ENCODE peak calls at places on chromosomes 3 and 15, in six cellular contexts. S, E, F, D, Z and A are unnamed samples.

GRCh38 chr3:148990211-148990610 is 1.1 kb upstream of the GYG1 start:
- DNase-seq in D (no peak), S (no peak), Z (no peak), F (no peak), E (peak), A (no peak)

GRCh38 chr3:11803977-11804903 is 42.4 kb downstream of the TAMM41 start:
- DNase-seq in F (peak), S (peak), E (peak), D (peak), Z (peak), A (peak)

GRCh38 chr3:29705906-29706507 is 425.1 kb downstream of the RBMS3 start:
- DNase-seq in F (no peak), E (no peak), Z (no peak), D (no peak), S (no peak), A (no peak)

GRCh38 chr15:66834863-66835557 is 133.0 kb downstream of the SMAD6 start:
- DNase-seq in Z (no peak), F (no peak), D (no peak), E (no peak), S (no peak), A (no peak)

GRCh38 chr15:96276438-96277210 is 53.9 kb upstream of the NR2F2 start:
- DNase-seq in S (peak), D (no peak), F (no peak), Z (no peak), E (no peak), A (no peak)

GRCh38 chr3:195183071-195183776 is 87.7 kb downstream of the XXYLT1 start:
- DNase-seq in F (no peak), Z (no peak), S (no peak), E (no peak), D (no peak), A (no peak)

GRCh38 chr3:180684807-180685206 is 5.5 kb upstream of the CCDC39 start:
- DNase-seq in E (no peak), Z (no peak), S (no peak), D (no peak), F (no peak), A (no peak)

GRCh38 chr15:55834331-55834730 is 91.4 kb upstream of the PRTG start:
- DNase-seq in F (no peak), Z (no peak), S (peak), D (no peak), E (no peak), A (no peak)

GRCh38 chr3:20669184-20669583 is 483.2 kb upstream of the SGO1 start:
- DNase-seq in E (no peak), F (no peak), D (peak), Z (no peak), S (peak), A (no peak)

GRCh38 chr3:155805204-155805801 is 775 bp downstream of the C3orf33 start:
- DNase-seq in E (peak), Z (peak), S (peak), D (peak), F (no peak), A (peak)

GRCh38 chr3:45067941-45068340 is 41.8 kb downstream of the CLEC3B start:
- DNase-seq in S (no peak), D (no peak), F (no peak), Z (no peak), E (no peak), A (no peak)

GRCh38 chr3:127072221-127072771 is 89.4 kb downstream of the PLXNA1 start:
- DNase-seq in E (no peak), F (no peak), Z (no peak), D (no peak), S (no peak), A (no peak)

GRCh38 chr3:183385698-183386590 is 42.5 kb downstream of the MCF2L2 start:
- DNase-seq in Z (peak), E (peak), S (peak), F (peak), D (peak), A (peak)

GRCh38 chr15:20358781-20359414 is 182.7 kb downstream of the GOLGA6L6 start:
- DNase-seq in E (no peak), F (no peak), D (no peak), Z (no peak), S (no peak), A (no peak)

GRCh38 chr15:92035961-92036360 is 182.5 kb downstream of the SLCO3A1 start:
- DNase-seq in E (no peak), S (no peak), F (no peak), D (no peak), Z (no peak), A (no peak)

GRCh38 chr3:59456852-59457485 is 407.1 kb upstream of the CFAP20DC start:
- DNase-seq in S (no peak), E (no peak), Z (no peak), F (no peak), D (no peak), A (no peak)

GRCh38 chr15:37032091-37032775 is 68.1 kb downstream of the MEIS2 start:
- DNase-seq in F (no peak), E (peak), Z (no peak), D (no peak), S (no peak), A (no peak)

GRCh38 chr15:89457086-89457485 is 39.3 kb downstream of the RHCG start:
- DNase-seq in S (peak), F (no peak), D (no peak), Z (peak), E (peak), A (no peak)

GRCh38 chr15:62112051-62112450 is 45.3 kb downstream of the C2CD4A start:
- DNase-seq in Z (peak), E (no peak), F (no peak), D (no peak), S (no peak), A (peak)

GRCh38 chr3:108554913-108555571 is 34.2 kb downstream of the CIP2A start:
- DNase-seq in S (no peak), F (no peak), D (no peak), E (no peak), Z (no peak), A (no peak)

GRCh38 chr3:111967071-111967470 is 11.8 kb upstream of the ABHD10 start:
- DNase-seq in E (no peak), Z (no peak), S (no peak), D (no peak), F (no peak), A (no peak)

GRCh38 chr15:37002041-37002689 is 98.2 kb downstream of the MEIS2 start:
- DNase-seq in S (no peak), F (no peak), Z (no peak), E (no peak), D (no peak), A (no peak)

GRCh38 chr3:12227833-12228232 is 61.0 kb upstream of the PPARG start:
- DNase-seq in E (peak), F (no peak), S (peak), Z (peak), D (no peak), A (no peak)

GRCh38 chr3:133488785-133489367 is 84.6 kb upstream of the CDV3 start:
- DNase-seq in F (no peak), S (peak), E (peak), Z (peak), D (peak), A (peak)

GRCh38 chr15:59553879-59554735 is 57.5 kb upstream of the GCNT3 start:
- DNase-seq in S (peak), F (peak), E (no peak), Z (peak), D (no peak), A (peak)

GRCh38 chr15:92899910-92900711 is at the start of gene CHD2:
- DNase-seq in D (peak), S (peak), F (peak), E (peak), Z (peak), A (peak)

GRCh38 chr3:13540332-13540995 is 8.5 kb upstream of the FBLN2 start:
- DNase-seq in Z (no peak), D (no peak), S (peak), E (no peak), F (no peak), A (no peak)

GRCh38 chr15:37880009-37880834 is 54.2 kb upstream of the TMCO5A start:
- DNase-seq in D (peak), E (peak), S (peak), F (peak), Z (peak), A (peak)

GRCh38 chr3:24138876-24139256 is 193.8 kb downstream of the NR1D2 start:
- DNase-seq in F (no peak), D (no peak), S (no peak), Z (no peak), E (no peak), A (no peak)

GRCh38 chr15:59447367-59447766 is 9.4 kb downstream of the FAM81A start:
- DNase-seq in E (peak), Z (no peak), D (no peak), S (no peak), F (no peak), A (no peak)

GRCh38 chr3:74119221-74119620 is 494.5 kb upstream of the PDZRN3 start:
- DNase-seq in F (no peak), S (no peak), D (peak), E (no peak), Z (no peak), A (no peak)

GRCh38 chr15:98898122-98898521 is 109.5 kb downstream of the PGPEP1L start:
- DNase-seq in D (no peak), E (no peak), F (no peak), S (no peak), Z (no peak), A (no peak)

GRCh38 chr3:76683256-76683655 is 356.6 kb upstream of the ROBO2 start:
- DNase-seq in D (no peak), E (no peak), F (no peak), Z (no peak), S (no peak), A (no peak)

GRCh38 chr3:76684946-76685345 is 355.0 kb upstream of the ROBO2 start:
- DNase-seq in D (no peak), E (no peak), Z (no peak), S (no peak), F (no peak), A (no peak)

DNA sequence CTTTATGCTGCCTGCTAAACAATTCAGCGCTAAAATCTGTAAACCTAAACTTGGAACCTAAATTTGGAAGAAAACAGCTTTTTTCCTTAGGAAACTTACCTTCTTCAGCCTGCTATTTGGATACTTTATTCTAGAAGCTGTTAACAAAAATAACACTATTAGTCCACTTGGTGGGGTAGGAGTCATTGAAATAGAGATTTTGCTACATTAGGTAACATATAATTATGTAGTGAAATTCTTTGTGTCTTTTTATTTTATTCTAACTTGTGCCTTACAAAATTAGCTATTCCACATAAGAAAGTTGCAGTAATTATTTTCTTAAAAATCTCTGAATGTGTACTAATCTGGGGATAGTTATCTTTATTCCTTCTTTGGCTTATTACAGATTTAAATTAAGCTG is 360.4 kb upstream of the ROBO2 start:
- DNase-seq in Z (no peak), F (no peak), D (no peak), E (no peak), S (no peak), A (no peak)
- TF ChIP-seq CTCF in Z (no peak), F (no peak), D (peak), E (no peak), S (no peak), A (no peak)

GRCh38 chr15:42190370-42190769 is 17.7 kb downstream of the VPS39 start:
- DNase-seq in S (no peak), E (no peak), F (no peak), Z (no peak), D (no peak), A (no peak)

GRCh38 chr15:42182328-42182901 is 25.7 kb downstream of the VPS39 start:
- DNase-seq in Z (no peak), E (no peak), D (no peak), F (no peak), S (no peak), A (no peak)

GRCh38 chr15:42184313-42184712 is 23.8 kb downstream of the VPS39 start:
- DNase-seq in E (peak), Z (no peak), D (no peak), S (no peak), F (no peak), A (no peak)

GRCh38 chr15:42182976-42183375 is 25.1 kb downstream of the VPS39 start:
- DNase-seq in E (no peak), F (no peak), S (no peak), D (no peak), Z (no peak), A (no peak)

GRCh38 chr15:42184736-42185135 is 23.4 kb downstream of the VPS39 start:
- DNase-seq in E (no peak), F (no peak), D (no peak), Z (no peak), S (no peak), A (no peak)
- TF ChIP-seq CTCF in E (no peak), F (no peak), D (no peak), Z (no peak), S (no peak), A (no peak)

GRCh38 chr15:69412274-69412673 is 1.9 kb upstream of the KIF23 start:
- DNase-seq in D (no peak), S (no peak), E (no peak), Z (no peak), F (no peak), A (no peak)

GRCh38 chr15:69408841-69409240 is 5.3 kb upstream of the KIF23 start:
- DNase-seq in S (no peak), F (no peak), Z (no peak), D (no peak), E (no peak), A (no peak)

GRCh38 chr15:69407719-69408400 is 6.3 kb upstream of the KIF23 start:
- DNase-seq in E (no peak), D (no peak), S (no peak), F (no peak), Z (no peak), A (no peak)

GRCh38 chr15:69412701-69413100 is 1.4 kb upstream of the KIF23 start:
- DNase-seq in F (no peak), D (no peak), S (no peak), E (no peak), Z (no peak), A (no peak)

GRCh38 chr15:69410290-69410874 is 3.8 kb upstream of the KIF23 start:
- DNase-seq in Z (peak), E (peak), D (no peak), F (no peak), S (no peak), A (peak)
- TF ChIP-seq CTCF in Z (peak), E (peak), D (no peak), F (no peak), S (peak), A (no peak)

GRCh38 chr3:102530443-102531195 is 95.8 kb downstream of the ZPLD1 start:
- DNase-seq in F (no peak), Z (peak), S (peak), D (no peak), E (no peak), A (no peak)

GRCh38 chr3:102531686-102532085 is 96.9 kb downstream of the ZPLD1 start:
- DNase-seq in F (no peak), D (no peak), S (no peak), E (no peak), Z (peak), A (no peak)

GRCh38 chr3:102533784-102534183 is 99.0 kb downstream of the ZPLD1 start:
- DNase-seq in E (no peak), F (no peak), D (no peak), S (no peak), Z (no peak), A (no peak)

GRCh38 chr3:102529452-102529851 is 94.6 kb downstream of the ZPLD1 start:
- DNase-seq in E (peak), S (peak), F (peak), Z (peak), D (no peak), A (peak)

GRCh38 chr3:102532901-102533300 is 98.1 kb downstream of the ZPLD1 start:
- DNase-seq in E (peak), S (peak), D (no peak), F (no peak), Z (no peak), A (no peak)
- TF ChIP-seq CTCF in E (no peak), S (no peak), D (no peak), F (no peak), Z (no peak), A (no peak)

GRCh38 chr3:47394140-47394855 is 13.5 kb downstream of the PTPN23 start:
- DNase-seq in D (no peak), E (no peak), S (peak), Z (no peak), F (no peak), A (peak)
- TF ChIP-seq CTCF in D (peak), E (no peak), S (no peak), Z (no peak), F (no peak), A (no peak)

DNA sequence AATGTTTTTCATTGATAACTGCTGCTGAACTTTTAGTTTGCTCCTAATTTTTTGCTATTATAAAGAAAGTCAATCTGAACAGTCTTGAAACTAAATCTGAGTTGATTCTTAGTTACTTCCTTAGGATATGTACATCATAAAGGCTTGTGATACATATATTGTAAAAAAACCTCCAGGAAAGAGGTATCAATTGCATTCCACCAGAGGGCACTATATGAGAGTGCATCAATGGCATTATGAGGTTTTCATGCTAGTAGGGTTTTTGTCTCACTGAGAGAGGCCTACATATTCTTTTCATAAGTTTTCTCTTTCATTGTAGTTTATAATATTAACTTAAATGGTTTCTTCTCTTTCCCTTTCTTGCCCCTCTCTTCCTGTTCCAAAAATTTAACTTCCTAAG is 46.9 kb downstream of the PIK3R4 start:
- DNase-seq in D (no peak), F (no peak), S (peak), Z (peak), E (peak), A (peak)
- TF ChIP-seq CTCF in D (peak), F (peak), S (peak), Z (peak), E (peak), A (peak)

DNA sequence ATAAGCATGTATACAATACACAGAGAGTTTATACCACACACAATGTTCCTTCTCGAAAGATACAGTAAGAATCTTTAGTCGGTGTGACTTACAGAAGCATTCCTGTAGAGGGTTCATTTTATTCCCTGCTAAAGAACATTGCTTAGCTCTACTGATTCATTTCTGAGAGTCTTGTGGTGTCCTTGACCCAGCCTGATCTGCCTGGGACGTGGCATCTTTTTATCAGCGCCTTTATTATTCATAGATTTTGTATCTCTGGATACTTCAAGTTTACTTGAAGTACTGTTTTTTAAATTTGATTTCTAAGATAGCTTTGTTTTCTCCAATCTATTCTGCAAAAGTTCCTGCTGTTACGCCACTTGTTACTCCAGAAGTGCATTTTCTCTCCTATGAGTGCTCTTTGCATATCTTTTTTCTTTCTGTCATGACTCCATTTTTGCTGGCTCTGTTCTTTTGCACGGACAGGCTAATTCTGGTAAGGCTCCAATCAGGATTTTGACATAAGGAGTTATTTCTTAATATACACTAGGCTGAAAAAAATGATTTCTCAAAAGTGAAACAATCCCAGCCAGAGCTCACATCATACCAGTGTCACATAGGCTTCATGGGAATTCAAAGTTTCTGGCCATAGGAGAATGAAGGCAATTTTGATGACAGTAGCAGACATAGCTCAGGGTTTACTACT is 114.5 kb upstream of the TNIK start:
- DNase-seq in S (peak), Z (no peak), F (no peak), D (peak), E (no peak), A (no peak)
- TF ChIP-seq CTCF in S (no peak), Z (no peak), F (no peak), D (no peak), E (no peak), A (no peak)

GRCh38 chr15:48696627-48697312 is 51.3 kb upstream of the FBN1 start:
- DNase-seq in E (peak), D (no peak), Z (no peak), S (no peak), F (no peak), A (no peak)
- TF ChIP-seq CTCF in E (no peak), D (no peak), Z (no peak), S (no peak), F (no peak), A (no peak)

GRCh38 chr3:120114981-120115380 is 20.7 kb upstream of the GSK3B start:
- DNase-seq in E (no peak), S (no peak), D (no peak), Z (no peak), F (no peak), A (no peak)
- TF ChIP-seq CTCF in E (no peak), S (no peak), D (no peak), Z (no peak), F (no peak), A (no peak)

GRCh38 chr15:87959080-87959479 is 297.5 kb downstream of the NTRK3 start:
- DNase-seq in S (no peak), E (peak), Z (no peak), D (no peak), F (peak), A (no peak)
- TF ChIP-seq CTCF in S (no peak), E (no peak), Z (no peak), D (no peak), F (peak), A (no peak)